ENCODE peak calls at places on chromosomes 4 and X, in six cellular contexts. O is SK-N-SH, V is sigmoid colon, U is breast epithelium, B is HL-60, C is stomach. J is an unnamed sample.

GRCh38 chr4:624705-625590 is at the start of gene PDE6B:
- DNase-seq in V (no peak), U (no peak), B (no peak), C (no peak), O (no peak), J (no peak)

GRCh38 chr4:122749704-122750454 is 17.4 kb downstream of the BBS12 start:
- DNase-seq in B (no peak), O (no peak), C (no peak), U (no peak), V (no peak), J (no peak)

GRCh38 chrX:108437789-108438623 is at the start of gene COL4A6:
- DNase-seq in B (no peak), V (no peak), C (no peak), O (no peak), U (no peak), J (peak)

GRCh38 chr4:2040391-2041233 is 18.5 kb upstream of the NAT8L start:
- DNase-seq in B (no peak), V (no peak), C (no peak), U (no peak), O (peak), J (no peak)

GRCh38 chr4:99848576-99848975 is 31.9 kb downstream of the DAPP1 start:
- DNase-seq in C (no peak), O (no peak), B (no peak), U (no peak), V (no peak), J (no peak)

GRCh38 chr4:156293657-156294297 is 340.1 kb upstream of the CTSO start:
- DNase-seq in B (no peak), C (no peak), O (no peak), U (no peak), V (no peak), J (no peak)

GRCh38 chrX:8520791-8521190 is 56.2 kb downstream of the VCX3B start:
- DNase-seq in C (no peak), B (no peak), O (no peak), U (no peak), V (no peak), J (no peak)

GRCh38 chrX:150291014-150291413 is 72.1 kb upstream of the MAMLD1 start:
- DNase-seq in O (no peak), U (peak), B (no peak), V (no peak), C (no peak), J (no peak)

GRCh38 chr4:44660396-44660795 is 9.0 kb upstream of the YIPF7 start:
- DNase-seq in U (no peak), O (no peak), V (no peak), C (no peak), B (no peak), J (no peak)

GRCh38 chr4:147955827-147956565 is 224.1 kb downstream of the ARHGAP10 start:
- DNase-seq in C (no peak), V (no peak), O (no peak), U (no peak), B (no peak), J (no peak)

GRCh38 chr4:7649741-7650531 is 215.2 kb upstream of the PSAPL1 start:
- DNase-seq in C (no peak), U (no peak), O (no peak), B (peak), V (peak), J (no peak)

GRCh38 chr4:149604827-149605226 is 210.8 kb downstream of the IQCM start:
- DNase-seq in O (no peak), C (no peak), V (no peak), U (no peak), B (no peak), J (no peak)

GRCh38 chr4:123481034-123481433 is 84.4 kb downstream of the SPRY1 start:
- DNase-seq in B (no peak), C (no peak), V (no peak), U (no peak), O (no peak), J (no peak)

GRCh38 chrX:12970691-12971202 is 4.2 kb upstream of the TMSB4X start:
- DNase-seq in C (no peak), V (no peak), U (no peak), O (no peak), B (peak), J (no peak)

GRCh38 chr4:129179276-129179675 is 83.3 kb downstream of the C4orf33 start:
- DNase-seq in B (no peak), O (no peak), U (no peak), C (no peak), V (no peak), J (no peak)

GRCh38 chrX:24839331-24839730 is 145.6 kb downstream of the POLA1 start:
- DNase-seq in B (no peak), O (no peak), U (no peak), V (no peak), C (no peak), J (no peak)

GRCh38 chr4:122827258-122827887 is 742 bp downstream of the FGF2 start:
- DNase-seq in B (no peak), U (peak), V (peak), O (peak), C (peak), J (no peak)

GRCh38 chr4:60611762-60612496 is 588.2 kb upstream of the ADGRL3 start:
- DNase-seq in V (no peak), C (no peak), B (no peak), O (no peak), U (no peak), J (no peak)

GRCh38 chr4:137599766-137600165 is 67.5 kb upstream of the PCDH18 start:
- DNase-seq in B (no peak), V (no peak), O (no peak), C (no peak), U (no peak), J (no peak)

GRCh38 chr4:27357283-27357682 is 496.6 kb downstream of the STIM2 start:
- DNase-seq in V (no peak), U (no peak), B (no peak), C (no peak), O (no peak), J (no peak)

GRCh38 chrX:69158166-69159040 is 6.8 kb downstream of the PJA1 start:
- DNase-seq in U (no peak), B (peak), O (peak), C (peak), V (peak), J (peak)

GRCh38 chr4:24988776-24989175 is 42.0 kb downstream of the LGI2 start:
- DNase-seq in O (no peak), B (peak), U (no peak), V (no peak), C (no peak), J (no peak)

GRCh38 chr4:5122114-5122513 is 70.8 kb downstream of the STK32B start:
- DNase-seq in U (no peak), V (no peak), O (no peak), B (no peak), C (no peak), J (no peak)

GRCh38 chrX:51922561-51922960 is 29.1 kb downstream of the MAGED1 start:
- DNase-seq in V (no peak), U (no peak), B (no peak), C (no peak), O (no peak), J (no peak)

GRCh38 chr4:187128226-187128625 is 404.6 kb upstream of the FAT1 start:
- DNase-seq in C (no peak), O (no peak), V (no peak), B (no peak), U (no peak), J (no peak)

GRCh38 chr4:123343400-123344060 is 53.1 kb upstream of the SPRY1 start:
- DNase-seq in U (no peak), O (no peak), B (no peak), C (no peak), V (no peak), J (no peak)

GRCh38 chrX:12948495-12948894 is 26.4 kb upstream of the TMSB4X start:
- DNase-seq in U (no peak), B (no peak), O (no peak), C (no peak), V (no peak), J (no peak)

GRCh38 chr4:801436-802124 is 24.3 kb downstream of the CPLX1 start:
- DNase-seq in O (no peak), U (no peak), B (no peak), V (no peak), C (no peak), J (no peak)

GRCh38 chr4:56656346-56656643 is 24.8 kb downstream of the HOPX start:
- DNase-seq in U (no peak), O (peak), V (no peak), B (peak), C (peak), J (no peak)

GRCh38 chr4:71855944-71856343 is 72.1 kb upstream of the GC start:
- DNase-seq in O (no peak), U (no peak), V (no peak), B (no peak), C (no peak), J (no peak)

GRCh38 chrX:95059909-95060308 is 1385.9 kb downstream of the FAM133A start:
- DNase-seq in O (no peak), U (no peak), C (no peak), V (no peak), B (no peak), J (no peak)

GRCh38 chr4:104420766-104421165 is 73.9 kb downstream of the CXXC4 start:
- DNase-seq in O (no peak), U (no peak), B (no peak), C (no peak), V (no peak), J (no peak)

GRCh38 chrX:130110379-130111219 is at the start of gene ELF4:
- DNase-seq in B (peak), O (peak), C (peak), U (no peak), V (peak), J (no peak)

GRCh38 chr4:174423257-174423944 is 98.9 kb downstream of the HPGD start:
- DNase-seq in V (no peak), U (no peak), C (peak), O (no peak), B (peak), J (peak)

GRCh38 chr4:43275779-43276178 is 383.3 kb downstream of the GRXCR1 start:
- DNase-seq in B (no peak), U (no peak), C (no peak), V (no peak), O (no peak), J (no peak)

GRCh38 chr4:69124941-69125340 is 28.7 kb downstream of the UGT2B7 start:
- DNase-seq in V (no peak), O (no peak), U (no peak), C (no peak), B (no peak), J (no peak)

GRCh38 chr4:69689530-69690111 is 36.6 kb upstream of the UGT2A1 start:
- DNase-seq in U (no peak), B (no peak), V (no peak), O (peak), C (no peak), J (peak)

GRCh38 chrX:51568586-51568985 is 50.1 kb downstream of the CENPVL3 start:
- DNase-seq in C (no peak), O (no peak), V (no peak), U (no peak), B (no peak), J (no peak)

GRCh38 chrX:129360175-129360574 is 163.1 kb downstream of the SMARCA1 start:
- DNase-seq in C (peak), O (peak), B (peak), V (no peak), U (no peak), J (peak)

GRCh38 chrX:109472939-109473713 is 8.8 kb downstream of the GUCY2F start:
- DNase-seq in B (peak), U (no peak), C (no peak), O (peak), V (no peak), J (no peak)

GRCh38 chrX:1430451-1430850 is 22.3 kb downstream of the ASMTL start:
- DNase-seq in V (no peak), O (no peak), C (no peak), U (no peak), B (no peak), J (no peak)
- TF ChIP-seq POLR2AphosphoS5 in V (no peak), O (no peak), C (no peak), U (no peak), B (no peak), J (no peak)

GRCh38 chrX:41085883-41086626 is 810 bp downstream of the USP9X start:
- DNase-seq in U (peak), O (peak), B (peak), V (peak), C (peak), J (peak)
- TF ChIP-seq POLR2AphosphoS5 in U (no peak), O (no peak), B (peak), V (peak), C (no peak), J (no peak)

GRCh38 chrX:53684415-53685192 is 1.9 kb downstream of the HUWE1 start:
- DNase-seq in O (no peak), B (no peak), V (no peak), U (no peak), C (no peak), J (no peak)

GRCh38 chrX:53681661-53682060 is 4.9 kb downstream of the HUWE1 start:
- DNase-seq in B (no peak), C (no peak), U (no peak), V (no peak), O (no peak), J (no peak)

GRCh38 chrX:53685711-53686110 is 808 bp downstream of the HUWE1 start:
- DNase-seq in O (no peak), B (no peak), U (no peak), C (no peak), V (no peak), J (no peak)

GRCh38 chrX:53683556-53684414 is 2.7 kb downstream of the HUWE1 start:
- DNase-seq in C (peak), B (peak), O (peak), U (peak), V (peak), J (peak)

DNA sequence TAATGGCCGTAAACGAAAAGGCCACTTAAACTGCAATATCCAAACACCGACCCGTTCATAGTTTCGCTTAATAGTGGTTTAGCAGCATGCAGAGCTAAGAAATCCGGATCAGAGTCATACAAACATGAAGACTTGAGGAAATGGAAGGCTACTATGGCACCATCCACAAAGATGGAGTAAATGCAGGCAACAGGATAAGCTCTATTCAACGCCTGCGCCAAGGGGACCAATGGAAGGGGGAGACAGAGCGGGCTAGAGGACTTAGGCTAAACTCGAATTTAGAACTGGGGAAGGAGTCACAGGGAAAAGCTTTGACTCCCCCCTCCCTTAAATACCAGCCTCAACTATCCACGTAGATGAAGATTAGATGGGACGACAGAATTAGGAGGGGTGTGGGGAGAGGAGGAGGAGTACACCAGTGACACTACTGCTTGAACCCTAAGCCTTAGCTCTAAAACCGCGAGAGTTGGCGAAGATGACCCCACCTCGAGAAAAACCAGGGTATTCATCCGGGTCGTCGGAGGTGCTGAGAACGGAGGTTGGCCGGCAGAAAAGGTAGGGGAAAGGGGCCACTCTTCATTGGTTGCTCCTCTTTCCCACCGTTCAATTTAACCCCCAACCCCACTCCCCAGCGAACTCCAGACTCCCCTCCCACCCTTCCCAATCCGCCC is 3.5 kb downstream of the HUWE1 start:
- DNase-seq in B (peak), C (no peak), U (no peak), V (peak), O (peak), J (no peak)
- TF ChIP-seq POLR2AphosphoS5 in B (no peak), C (no peak), U (no peak), V (no peak), O (no peak), J (no peak)

DNA sequence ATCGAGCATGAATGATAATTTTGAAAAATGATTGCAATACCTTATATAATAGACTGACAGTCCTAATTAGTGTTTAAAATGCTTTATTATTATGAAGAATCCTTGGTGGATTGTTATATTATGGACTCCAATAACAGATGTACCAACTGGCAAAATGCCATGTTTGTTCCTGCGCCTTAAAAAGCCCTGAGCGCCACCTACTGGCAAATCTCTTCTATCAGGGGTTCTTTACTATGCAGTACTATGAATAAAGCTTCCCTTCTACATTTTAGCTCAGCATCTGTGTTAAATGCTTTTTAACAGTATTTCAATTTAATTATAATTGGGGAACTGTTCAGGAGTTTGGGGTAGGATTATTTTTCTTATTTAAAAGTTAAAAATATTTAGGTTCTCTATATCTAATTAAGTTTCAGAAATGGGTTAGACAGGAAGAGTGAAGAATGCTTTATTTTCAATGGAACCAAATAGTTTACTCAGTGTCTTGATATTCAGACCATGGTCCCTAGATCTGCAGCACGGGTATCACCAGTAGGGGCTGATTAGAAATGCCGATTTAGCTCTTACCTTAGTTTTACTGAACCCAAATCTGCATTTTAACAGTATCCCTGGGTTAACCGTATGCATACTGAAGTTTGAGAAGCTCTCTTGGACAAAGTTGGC is 20.0 kb downstream of the CFAP97 start:
- DNase-seq in O (peak), B (peak), V (peak), U (peak), C (peak), J (peak)
- TF ChIP-seq POLR2AphosphoS5 in O (peak), B (no peak), V (no peak), U (no peak), C (peak), J (peak)

DNA sequence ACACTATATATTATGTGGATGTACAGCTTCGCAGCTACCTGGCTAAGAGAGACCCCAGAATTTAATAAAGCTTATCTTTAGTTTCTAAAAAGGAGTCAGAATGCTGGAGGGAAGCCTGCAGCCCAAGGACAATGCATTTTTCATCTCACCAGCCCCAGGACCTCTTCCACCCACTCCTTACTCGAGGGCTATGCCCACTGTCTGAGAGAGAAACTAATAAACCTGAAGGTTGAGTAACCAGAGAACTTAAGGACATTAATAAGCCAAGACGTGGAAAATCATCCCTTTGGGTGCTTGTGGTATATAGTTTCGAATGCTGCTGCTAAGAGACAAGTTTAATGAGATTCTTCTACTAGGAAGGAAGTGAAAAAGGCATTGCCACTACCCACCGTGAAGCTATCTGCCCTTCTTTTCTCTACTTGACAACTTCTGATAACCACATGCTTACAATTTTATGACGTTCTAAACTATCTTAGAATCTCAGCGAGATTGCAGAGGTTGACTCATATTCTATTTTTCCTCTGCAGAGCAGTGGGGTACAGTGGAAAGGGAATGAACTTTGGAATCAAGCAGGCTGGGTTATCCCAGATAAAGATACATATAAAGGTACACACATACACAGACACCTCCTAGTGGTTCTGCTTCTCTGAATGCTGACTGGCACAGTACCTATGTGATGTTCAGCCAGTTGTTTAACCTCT is 3.3 kb downstream of the RELL1 start:
- DNase-seq in C (no peak), V (no peak), B (no peak), U (no peak), O (no peak), J (no peak)
- TF ChIP-seq POLR2AphosphoS5 in C (no peak), V (no peak), B (no peak), U (no peak), O (no peak), J (no peak)

GRCh38 chr4:3226467-3226866 is 22.5 kb upstream of the MSANTD1 start:
- DNase-seq in O (no peak), B (peak), U (peak), C (peak), V (no peak), J (peak)
- TF ChIP-seq POLR2AphosphoS5 in O (no peak), B (no peak), U (no peak), C (no peak), V (no peak), J (peak)